ENCODE peak calls at places on chromosomes 11 and 22, in nine cellular contexts. O is MM.1S; H is GM23338; T is foreskin fibroblast; J is CD8-positive, alpha-beta T cell; G is fibroblast of lung; S is cardiac fibroblast; D is testis; R is sigmoid colon. B is an unnamed sample.

GRCh38 chr22:27260087-27260730 is 541.3 kb downstream of the MN1 start:
- DNase-seq in T (no peak), S (no peak), H (peak), O (no peak), J (no peak), G (no peak), D (no peak), R (no peak), B (no peak)

GRCh38 chr11:126581871-126582270 is 226.4 kb downstream of the ST3GAL4 start:
- DNase-seq in S (no peak), J (no peak), T (no peak), D (no peak), R (no peak), O (no peak), G (no peak), H (no peak), B (no peak)

GRCh38 chr11:80255021-80255420 is 814.2 kb upstream of the TENM4 start:
- DNase-seq in O (no peak), S (no peak), T (no peak), J (no peak), H (no peak), R (no peak), G (no peak), D (no peak), B (no peak)

GRCh38 chr11:39365809-39366436 is 2093.5 kb downstream of the LRRC4C start:
- DNase-seq in S (peak), T (no peak), D (no peak), G (peak), J (no peak), R (no peak), H (peak), O (no peak), B (no peak)

GRCh38 chr11:35619030-35619753 is 932 bp downstream of the FJX1 start:
- DNase-seq in O (peak), R (peak), T (peak), S (peak), J (no peak), H (peak), G (peak), D (peak), B (peak)

GRCh38 chr22:39028281-39028680 is 7.4 kb downstream of the APOBEC3D start:
- DNase-seq in H (no peak), T (no peak), S (no peak), D (no peak), G (no peak), O (no peak), R (no peak), J (no peak), B (no peak)

GRCh38 chr11:12159351-12160099 is 49.1 kb downstream of the MICAL2 start:
- DNase-seq in D (peak), R (peak), H (no peak), S (peak), J (no peak), T (peak), G (peak), O (no peak), B (no peak)

GRCh38 chr22:50546326-50547230 is 879 bp downstream of the KLHDC7B start:
- DNase-seq in O (no peak), D (no peak), H (no peak), S (no peak), G (no peak), T (no peak), J (no peak), R (no peak), B (no peak)

GRCh38 chr22:47837703-47838102 is 1075.3 kb downstream of the TBC1D22A start:
- DNase-seq in S (peak), R (no peak), G (peak), O (peak), T (no peak), H (peak), J (no peak), D (no peak), B (peak)
- TF ChIP-seq CTCF in S (peak), R (peak), G (peak), O (peak), T (peak), H (peak), J (no peak), D (peak), B (peak)

GRCh38 chr11:31825453-31826391 is 14.6 kb upstream of the PAX6 start:
- DNase-seq in O (no peak), G (no peak), D (no peak), H (peak), R (no peak), S (no peak), J (no peak), T (no peak), B (no peak)
- H3K4me3 ChIP-seq in O (no peak), G (no peak), D (no peak), H (peak), R (no peak), S (no peak), J (no peak), T (no peak), B (no peak)

GRCh38 chr11:68271023-68271780 is 571 bp downstream of the C11orf24 start:
- DNase-seq in O (peak), G (peak), H (peak), S (peak), J (peak), T (peak), R (peak), D (peak), B (peak)
- TF ChIP-seq CTCF in O (peak), G (peak), H (peak), S (peak), J (peak), T (peak), R (peak), D (peak), B (peak)

GRCh38 chr11:64642876-64643257 is 51.8 kb downstream of the SLC22A12 start:
- DNase-seq in R (no peak), T (no peak), H (no peak), S (no peak), O (no peak), G (no peak), D (no peak), J (no peak), B (no peak)
- H3K4me3 ChIP-seq in R (peak), T (no peak), H (peak), S (no peak), O (no peak), G (no peak), D (peak), J (no peak), B (no peak)

GRCh38 chr11:116357769-116358544 is 414.8 kb downstream of the BUD13 start:
- DNase-seq in G (no peak), S (peak), D (peak), R (no peak), J (no peak), T (no peak), H (peak), O (no peak), B (peak)
- TF ChIP-seq CTCF in G (no peak), S (no peak), D (peak), R (peak), J (no peak), T (no peak), H (peak), O (peak), B (peak)

DNA sequence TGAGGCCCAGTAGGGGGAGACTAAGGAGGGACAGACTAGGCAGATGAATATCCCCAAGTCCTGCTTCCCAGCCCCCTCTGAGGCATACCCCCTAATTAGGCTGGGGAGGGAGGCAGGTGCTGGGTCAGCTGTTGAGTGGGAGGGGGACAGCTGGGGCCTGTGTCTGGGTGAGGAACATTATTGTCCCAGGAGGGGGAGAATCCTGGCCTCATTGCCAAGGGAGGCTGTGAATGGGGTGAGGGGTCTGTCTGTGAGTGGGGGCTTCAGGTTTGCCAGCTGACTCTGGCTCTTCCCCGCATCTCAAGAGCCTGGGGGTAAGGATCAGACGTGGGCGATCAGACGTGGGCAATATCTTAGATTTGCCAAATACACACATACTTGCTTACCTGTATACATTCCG is 2.1 kb downstream of the INPPL1 start:
- DNase-seq in T (no peak), J (no peak), G (no peak), D (peak), R (no peak), O (no peak), S (no peak), H (no peak), B (no peak)
- H3K4me3 ChIP-seq in T (no peak), J (no peak), G (no peak), D (no peak), R (no peak), O (no peak), S (no peak), H (no peak), B (no peak)

GRCh38 chr11:119156496-119156895 is 7.6 kb downstream of the ABCG4 start:
- DNase-seq in G (no peak), J (no peak), H (no peak), O (no peak), S (no peak), D (no peak), T (no peak), R (no peak), B (no peak)
- TF ChIP-seq CTCF in G (no peak), J (no peak), H (no peak), O (no peak), S (no peak), D (no peak), T (no peak), R (no peak), B (no peak)

DNA sequence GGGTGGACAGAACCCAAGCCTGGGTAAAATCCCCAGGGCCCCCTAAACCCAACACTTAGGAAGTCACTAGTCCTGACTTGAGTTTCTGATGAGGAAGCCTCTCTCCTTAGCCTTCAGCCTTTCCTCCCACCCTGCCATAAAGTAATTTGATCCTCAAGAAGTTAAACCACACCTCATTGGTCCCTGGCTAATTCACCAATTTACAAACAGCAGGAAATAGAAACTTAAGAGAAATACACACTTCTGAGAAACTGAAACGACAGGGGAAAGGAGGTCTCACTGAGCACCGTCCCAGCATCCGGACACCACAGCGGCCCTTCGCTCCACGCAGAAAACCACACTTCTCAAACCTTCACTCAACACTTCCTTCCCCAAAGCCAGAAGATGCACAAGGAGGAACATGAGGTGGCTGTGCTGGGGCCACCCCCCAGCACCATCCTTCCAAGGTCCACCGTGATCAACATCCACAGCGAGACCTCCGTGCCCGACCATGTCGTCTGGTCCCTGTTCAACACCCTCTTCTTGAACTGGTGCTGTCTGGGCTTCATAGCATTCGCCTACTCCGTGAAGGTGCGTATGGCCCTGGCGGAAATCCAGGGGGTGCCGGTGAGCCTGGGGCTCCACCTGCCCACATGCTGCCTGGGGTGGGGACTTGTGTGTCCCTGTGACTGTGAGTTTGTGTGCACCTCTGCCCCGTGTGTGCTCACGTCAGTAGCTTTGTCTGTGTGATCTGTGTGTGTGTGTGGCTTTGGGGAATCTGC is at the start of gene IFITM1:
- DNase-seq in R (no peak), T (peak), O (peak), J (peak), S (peak), G (peak), D (peak), H (peak), B (peak)
- H3K4me3 ChIP-seq in R (peak), T (peak), O (peak), J (peak), S (peak), G (peak), D (peak), H (peak), B (peak)

GRCh38 chr11:10075141-10075540 is 218.9 kb downstream of the SBF2 start:
- DNase-seq in O (no peak), H (no peak), D (no peak), J (no peak), R (no peak), G (no peak), T (no peak), S (no peak), B (no peak)

GRCh38 chr11:10080134-10080533 is 213.9 kb downstream of the SBF2 start:
- DNase-seq in O (no peak), J (no peak), D (no peak), R (no peak), S (no peak), T (peak), H (no peak), G (no peak), B (no peak)

GRCh38 chr11:10072841-10073240 is 221.2 kb downstream of the SBF2 start:
- DNase-seq in G (no peak), H (no peak), J (no peak), O (no peak), S (no peak), T (no peak), D (no peak), R (no peak), B (no peak)

GRCh38 chr11:10072142-10072541 is 221.9 kb downstream of the SBF2 start:
- DNase-seq in R (no peak), H (no peak), G (peak), J (no peak), S (peak), D (no peak), T (no peak), O (no peak), B (no peak)

DNA sequence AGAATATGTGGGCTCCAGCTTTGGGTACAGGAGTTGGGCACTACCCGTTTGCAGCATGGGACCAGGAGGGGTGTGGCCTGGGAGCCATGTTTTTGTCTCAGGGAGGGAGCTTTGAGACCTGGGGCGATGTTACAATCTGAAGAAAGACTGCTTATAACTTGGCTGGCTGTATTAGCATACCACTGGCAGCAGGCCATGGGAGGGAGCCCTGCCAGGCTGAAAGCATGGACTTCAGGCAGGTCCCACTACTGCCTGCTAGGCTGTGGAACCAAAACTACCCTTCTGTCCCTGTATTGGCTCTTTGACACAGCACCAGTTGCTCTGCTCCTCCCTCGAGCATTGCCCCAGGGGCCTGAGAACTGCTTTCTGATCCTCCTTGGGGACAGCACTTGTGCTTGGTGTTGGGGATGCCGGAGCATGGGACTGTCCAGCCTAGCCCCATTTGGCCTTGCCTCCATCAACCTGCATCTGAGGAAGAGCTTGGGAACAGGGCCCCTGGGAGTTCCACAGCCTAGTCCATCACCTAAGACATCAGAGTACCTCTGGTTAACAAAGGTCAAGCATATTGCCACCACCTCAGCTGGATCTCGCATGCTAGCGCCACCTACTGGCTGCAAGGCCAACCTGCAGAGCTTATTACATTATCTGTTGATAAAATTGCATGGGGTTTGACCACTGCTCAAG is 217.4 kb downstream of the SBF2 start:
- DNase-seq in D (peak), R (peak), T (no peak), S (peak), J (no peak), O (peak), G (peak), H (peak), B (peak)
- TF ChIP-seq CTCF in D (peak), R (no peak), T (peak), S (peak), J (no peak), O (peak), G (peak), H (peak), B (peak)

B was measured in GM12865.